ENCODE peak calls at places on chromosome 21, in nine cellular contexts. One of them, this sample, is unnamed.

GRCh38 chr21:45836268-45836655 is 145.3 kb upstream of the COL6A1 start:
- DNase-seq in mucosa of gallbladder: no peak
- DNase-seq in HT1080: no peak
- DNase-seq in cardiac muscle cell: peak
- DNase-seq in SHP77: no peak
- DNase-seq in cardiac fibroblast: peak
- DNase-seq in activated naive CD4-positive, alpha-beta T cell treated with Interleukin-2 at 50 U/mL for 16 hours: no peak
- DNase-seq in NCI-H1694: no peak
- DNase-seq in body of pancreas: no peak
- DNase-seq in this sample: no peak

GRCh38 chr21:44867999-44868700 is 5.3 kb downstream of the PTTG1IP start:
- DNase-seq in mucosa of gallbladder: no peak
- DNase-seq in HT1080: peak
- DNase-seq in cardiac muscle cell: no peak
- DNase-seq in SHP77: no peak
- DNase-seq in cardiac fibroblast: no peak
- DNase-seq in activated naive CD4-positive, alpha-beta T cell treated with Interleukin-2 at 50 U/mL for 16 hours: peak
- DNase-seq in NCI-H1694: no peak
- DNase-seq in body of pancreas: no peak
- DNase-seq in this sample: no peak

GRCh38 chr21:34047835-34048234 is 25.5 kb upstream of the MRPS6 start:
- DNase-seq in mucosa of gallbladder: no peak
- DNase-seq in HT1080: no peak
- DNase-seq in cardiac muscle cell: no peak
- DNase-seq in SHP77: no peak
- DNase-seq in cardiac fibroblast: no peak
- DNase-seq in activated naive CD4-positive, alpha-beta T cell treated with Interleukin-2 at 50 U/mL for 16 hours: no peak
- DNase-seq in NCI-H1694: no peak
- DNase-seq in body of pancreas: no peak
- DNase-seq in this sample: no peak

GRCh38 chr21:43323244-43324005 is 103.5 kb downstream of the SIK1 start:
- DNase-seq in mucosa of gallbladder: no peak
- DNase-seq in HT1080: no peak
- DNase-seq in cardiac muscle cell: no peak
- DNase-seq in SHP77: no peak
- DNase-seq in cardiac fibroblast: peak
- DNase-seq in activated naive CD4-positive, alpha-beta T cell treated with Interleukin-2 at 50 U/mL for 16 hours: no peak
- DNase-seq in NCI-H1694: no peak
- DNase-seq in body of pancreas: peak
- DNase-seq in this sample: no peak

GRCh38 chr21:38139380-38140168 is 117.2 kb upstream of the KCNJ15 start:
- DNase-seq in mucosa of gallbladder: no peak
- DNase-seq in HT1080: peak
- DNase-seq in cardiac muscle cell: peak
- DNase-seq in SHP77: peak
- DNase-seq in cardiac fibroblast: peak
- DNase-seq in activated naive CD4-positive, alpha-beta T cell treated with Interleukin-2 at 50 U/mL for 16 hours: no peak
- DNase-seq in NCI-H1694: no peak
- DNase-seq in body of pancreas: no peak
- DNase-seq in this sample: peak

GRCh38 chr21:46661211-46661625 is 25.7 kb downstream of the PRMT2 start:
- DNase-seq in mucosa of gallbladder: peak
- DNase-seq in HT1080: peak
- DNase-seq in cardiac muscle cell: peak
- DNase-seq in SHP77: peak
- DNase-seq in cardiac fibroblast: peak
- DNase-seq in activated naive CD4-positive, alpha-beta T cell treated with Interleukin-2 at 50 U/mL for 16 hours: peak
- DNase-seq in NCI-H1694: no peak
- DNase-seq in body of pancreas: peak
- DNase-seq in this sample: peak

GRCh38 chr21:42601656-42602055 is 51.8 kb upstream of the PDE9A start:
- DNase-seq in mucosa of gallbladder: no peak
- DNase-seq in HT1080: no peak
- DNase-seq in cardiac muscle cell: no peak
- DNase-seq in SHP77: no peak
- DNase-seq in cardiac fibroblast: no peak
- DNase-seq in activated naive CD4-positive, alpha-beta T cell treated with Interleukin-2 at 50 U/mL for 16 hours: no peak
- DNase-seq in NCI-H1694: no peak
- DNase-seq in body of pancreas: no peak
- DNase-seq in this sample: no peak

GRCh38 chr21:8994640-8995511 is 1526.5 kb upstream of the TPTE start:
- DNase-seq in mucosa of gallbladder: no peak
- DNase-seq in HT1080: no peak
- DNase-seq in cardiac muscle cell: no peak
- DNase-seq in SHP77: peak
- DNase-seq in cardiac fibroblast: no peak
- DNase-seq in activated naive CD4-positive, alpha-beta T cell treated with Interleukin-2 at 50 U/mL for 16 hours: no peak
- DNase-seq in NCI-H1694: peak
- DNase-seq in body of pancreas: no peak
- DNase-seq in this sample: no peak

GRCh38 chr21:26469789-26470188 is 103.3 kb downstream of the CYYR1 start:
- DNase-seq in mucosa of gallbladder: no peak
- DNase-seq in HT1080: peak
- DNase-seq in cardiac muscle cell: peak
- DNase-seq in SHP77: no peak
- DNase-seq in cardiac fibroblast: peak
- DNase-seq in activated naive CD4-positive, alpha-beta T cell treated with Interleukin-2 at 50 U/mL for 16 hours: no peak
- DNase-seq in NCI-H1694: peak
- DNase-seq in body of pancreas: no peak
- DNase-seq in this sample: peak

GRCh38 chr21:45455321-45456013 is 50.5 kb downstream of the COL18A1 start:
- DNase-seq in mucosa of gallbladder: no peak
- DNase-seq in HT1080: no peak
- DNase-seq in cardiac muscle cell: peak
- DNase-seq in SHP77: no peak
- DNase-seq in cardiac fibroblast: peak
- DNase-seq in activated naive CD4-positive, alpha-beta T cell treated with Interleukin-2 at 50 U/mL for 16 hours: no peak
- DNase-seq in NCI-H1694: no peak
- DNase-seq in body of pancreas: peak
- DNase-seq in this sample: peak

GRCh38 chr21:14863745-14864210 is 201.0 kb downstream of the NRIP1 start:
- DNase-seq in mucosa of gallbladder: no peak
- DNase-seq in HT1080: peak
- DNase-seq in cardiac muscle cell: peak
- DNase-seq in SHP77: no peak
- DNase-seq in cardiac fibroblast: peak
- DNase-seq in activated naive CD4-positive, alpha-beta T cell treated with Interleukin-2 at 50 U/mL for 16 hours: no peak
- DNase-seq in NCI-H1694: no peak
- DNase-seq in body of pancreas: no peak
- DNase-seq in this sample: peak

GRCh38 chr21:16248705-16249104 is 518.9 kb downstream of the USP25 start:
- DNase-seq in mucosa of gallbladder: no peak
- DNase-seq in HT1080: no peak
- DNase-seq in cardiac muscle cell: no peak
- DNase-seq in SHP77: no peak
- DNase-seq in cardiac fibroblast: no peak
- DNase-seq in activated naive CD4-positive, alpha-beta T cell treated with Interleukin-2 at 50 U/mL for 16 hours: no peak
- DNase-seq in NCI-H1694: no peak
- DNase-seq in body of pancreas: no peak
- DNase-seq in this sample: no peak

GRCh38 chr21:34970126-34970525 is 79.0 kb downstream of the RUNX1 start:
- DNase-seq in mucosa of gallbladder: no peak
- DNase-seq in HT1080: no peak
- DNase-seq in cardiac muscle cell: peak
- DNase-seq in SHP77: no peak
- DNase-seq in cardiac fibroblast: peak
- DNase-seq in activated naive CD4-positive, alpha-beta T cell treated with Interleukin-2 at 50 U/mL for 16 hours: no peak
- DNase-seq in NCI-H1694: no peak
- DNase-seq in body of pancreas: no peak
- DNase-seq in this sample: no peak

GRCh38 chr21:43280949-43281633 is 112.3 kb downstream of the CRYAA start:
- DNase-seq in mucosa of gallbladder: no peak
- DNase-seq in HT1080: no peak
- DNase-seq in cardiac muscle cell: no peak
- DNase-seq in SHP77: no peak
- DNase-seq in cardiac fibroblast: no peak
- DNase-seq in activated naive CD4-positive, alpha-beta T cell treated with Interleukin-2 at 50 U/mL for 16 hours: no peak
- DNase-seq in NCI-H1694: no peak
- DNase-seq in body of pancreas: no peak
- DNase-seq in this sample: no peak

This sample was measured in MCF 10A.